ENCODE peak calls at places on chromosomes 2 and 18, in eight cellular contexts. One of them, this sample, is unnamed. For H3K4me1, the result is how much of the 10 kb centered on the place peaks cover.

GRCh38 chr18:73879771-73880170 is 267.9 kb downstream of the FBXO15 start:
- DNase-seq in OCI-LY7: no peak
- DNase-seq in tibial nerve: no peak
- DNase-seq in uterus: no peak
- DNase-seq in Peyer's patch: no peak
- DNase-seq in left ventricle myocardium inferior: no peak
- DNase-seq in lower lobe of right lung: no peak
- DNase-seq in psoas muscle: no peak
- DNase-seq in this sample: peak

GRCh38 chr2:62348700-62349099 is 152.8 kb downstream of the B3GNT2 start:
- DNase-seq in lower lobe of right lung: no peak
- DNase-seq in left ventricle myocardium inferior: no peak
- DNase-seq in Peyer's patch: no peak
- DNase-seq in psoas muscle: no peak
- DNase-seq in OCI-LY7: no peak
- DNase-seq in uterus: no peak
- DNase-seq in tibial nerve: no peak
- DNase-seq in this sample: no peak

GRCh38 chr18:41389936-41390667 is 564.9 kb upstream of the PIK3C3 start:
- DNase-seq in Peyer's patch: no peak
- DNase-seq in lower lobe of right lung: no peak
- DNase-seq in uterus: no peak
- DNase-seq in OCI-LY7: no peak
- DNase-seq in tibial nerve: no peak
- DNase-seq in psoas muscle: no peak
- DNase-seq in left ventricle myocardium inferior: no peak
- DNase-seq in this sample: no peak

GRCh38 chr18:56508637-56509036 is 129.8 kb downstream of the TXNL1 start:
- DNase-seq in OCI-LY7: no peak
- DNase-seq in left ventricle myocardium inferior: no peak
- DNase-seq in psoas muscle: no peak
- DNase-seq in lower lobe of right lung: no peak
- DNase-seq in uterus: no peak
- DNase-seq in Peyer's patch: no peak
- DNase-seq in tibial nerve: no peak
- DNase-seq in this sample: peak

GRCh38 chr2:213691351-213691750 is 407.1 kb downstream of the SPAG16 start:
- DNase-seq in OCI-LY7: no peak
- DNase-seq in psoas muscle: no peak
- DNase-seq in left ventricle myocardium inferior: no peak
- DNase-seq in lower lobe of right lung: no peak
- DNase-seq in uterus: no peak
- DNase-seq in tibial nerve: no peak
- DNase-seq in Peyer's patch: no peak
- DNase-seq in this sample: no peak

GRCh38 chr18:21242141-21243040 is at the start of gene GREB1L:
- DNase-seq in lower lobe of right lung: peak
- DNase-seq in uterus: no peak
- DNase-seq in left ventricle myocardium inferior: peak
- DNase-seq in psoas muscle: peak
- DNase-seq in OCI-LY7: no peak
- DNase-seq in Peyer's patch: peak
- DNase-seq in tibial nerve: no peak
- DNase-seq in this sample: peak

GRCh38 chr2:201500534-201500933 is 49.0 kb downstream of the STRADB start:
- DNase-seq in Peyer's patch: no peak
- DNase-seq in OCI-LY7: no peak
- DNase-seq in left ventricle myocardium inferior: no peak
- DNase-seq in psoas muscle: no peak
- DNase-seq in lower lobe of right lung: no peak
- DNase-seq in uterus: no peak
- DNase-seq in tibial nerve: no peak
- DNase-seq in this sample: peak

GRCh38 chr2:191614759-191615158 is 63.2 kb upstream of the NABP1 start:
- DNase-seq in lower lobe of right lung: no peak
- DNase-seq in Peyer's patch: no peak
- DNase-seq in psoas muscle: no peak
- DNase-seq in OCI-LY7: no peak
- DNase-seq in tibial nerve: no peak
- DNase-seq in uterus: no peak
- DNase-seq in left ventricle myocardium inferior: no peak
- DNase-seq in this sample: no peak

GRCh38 chr2:231640646-231641111 is 48.0 kb downstream of the TEX44 start:
- DNase-seq in OCI-LY7: no peak
- DNase-seq in uterus: peak
- DNase-seq in Peyer's patch: peak
- DNase-seq in left ventricle myocardium inferior: peak
- DNase-seq in tibial nerve: peak
- DNase-seq in psoas muscle: peak
- DNase-seq in lower lobe of right lung: peak
- DNase-seq in this sample: no peak

GRCh38 chr2:239318790-239319189 is 82.0 kb downstream of the HDAC4 start:
- DNase-seq in uterus: peak
- DNase-seq in left ventricle myocardium inferior: no peak
- DNase-seq in tibial nerve: no peak
- DNase-seq in Peyer's patch: peak
- DNase-seq in psoas muscle: no peak
- DNase-seq in OCI-LY7: no peak
- DNase-seq in lower lobe of right lung: peak
- DNase-seq in this sample: no peak

GRCh38 chr2:29115797-29116781 is 874 bp downstream of the CLIP4 start:
- DNase-seq in psoas muscle: peak
- DNase-seq in tibial nerve: peak
- DNase-seq in lower lobe of right lung: peak
- DNase-seq in OCI-LY7: no peak
- DNase-seq in left ventricle myocardium inferior: peak
- DNase-seq in uterus: peak
- DNase-seq in Peyer's patch: peak
- DNase-seq in this sample: peak

GRCh38 chr2:189951791-189952535 is 110.6 kb downstream of the MSTN start:
- DNase-seq in Peyer's patch: no peak
- DNase-seq in uterus: no peak
- DNase-seq in left ventricle myocardium inferior: no peak
- DNase-seq in lower lobe of right lung: no peak
- DNase-seq in psoas muscle: no peak
- DNase-seq in OCI-LY7: peak
- DNase-seq in tibial nerve: no peak
- DNase-seq in this sample: no peak

GRCh38 chr2:130728549-130729310 is at the start of gene GPR148:
- DNase-seq in tibial nerve: no peak
- DNase-seq in OCI-LY7: no peak
- DNase-seq in psoas muscle: no peak
- DNase-seq in uterus: no peak
- DNase-seq in lower lobe of right lung: no peak
- DNase-seq in left ventricle myocardium inferior: no peak
- DNase-seq in Peyer's patch: no peak
- DNase-seq in this sample: no peak

GRCh38 chr18:59881728-59882685 is 17.8 kb upstream of the PMAIP1 start:
- DNase-seq in tibial nerve: no peak
- DNase-seq in OCI-LY7: no peak
- DNase-seq in left ventricle myocardium inferior: no peak
- DNase-seq in lower lobe of right lung: no peak
- DNase-seq in uterus: no peak
- DNase-seq in Peyer's patch: peak
- DNase-seq in psoas muscle: no peak
- DNase-seq in this sample: peak

GRCh38 chr18:24989760-24990547 is 362.0 kb downstream of the ZNF521 start:
- DNase-seq in OCI-LY7: no peak
- DNase-seq in uterus: no peak
- DNase-seq in Peyer's patch: no peak
- DNase-seq in lower lobe of right lung: no peak
- DNase-seq in psoas muscle: no peak
- DNase-seq in tibial nerve: no peak
- DNase-seq in left ventricle myocardium inferior: no peak
- DNase-seq in this sample: no peak

DNA sequence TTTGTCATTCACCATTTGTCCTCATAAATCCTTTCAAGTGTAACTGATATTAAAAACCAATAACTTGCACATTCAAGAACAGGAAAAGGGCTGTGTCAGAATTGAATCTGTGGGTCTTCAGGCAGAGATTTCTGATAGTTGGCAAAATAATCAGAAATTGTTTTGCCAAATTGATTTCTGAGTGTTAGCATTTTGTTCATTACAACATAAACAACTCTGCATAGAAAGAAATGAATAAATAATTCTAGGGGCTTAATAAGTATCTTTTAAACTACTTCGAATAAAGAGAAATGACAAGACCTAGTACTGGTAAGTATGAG is 44.2 kb upstream of the RFX8 start:
- DNase-seq in Peyer's patch: no peak
- DNase-seq in lower lobe of right lung: no peak
- DNase-seq in left ventricle myocardium inferior: no peak
- DNase-seq in tibial nerve: no peak
- DNase-seq in psoas muscle: no peak
- DNase-seq in OCI-LY7: no peak
- DNase-seq in uterus: no peak
- DNase-seq in this sample: no peak
- H3K4me1 ChIP-seq in Peyer's patch: under half
- H3K4me1 ChIP-seq in lower lobe of right lung: under half
- H3K4me1 ChIP-seq in left ventricle myocardium inferior: under half
- H3K4me1 ChIP-seq in tibial nerve: under half
- H3K4me1 ChIP-seq in psoas muscle: under half
- H3K4me1 ChIP-seq in OCI-LY7: under half
- H3K4me1 ChIP-seq in uterus: under half
- H3K4me1 ChIP-seq in this sample: under half

GRCh38 chr2:187545238-187545751 is 8.9 kb downstream of the TFPI start:
- DNase-seq in OCI-LY7: no peak
- DNase-seq in tibial nerve: no peak
- DNase-seq in left ventricle myocardium inferior: no peak
- DNase-seq in lower lobe of right lung: no peak
- DNase-seq in psoas muscle: no peak
- DNase-seq in uterus: no peak
- DNase-seq in Peyer's patch: no peak
- DNase-seq in this sample: peak

GRCh38 chr2:187542123-187542522 is 12.1 kb downstream of the TFPI start:
- DNase-seq in lower lobe of right lung: no peak
- DNase-seq in uterus: no peak
- DNase-seq in left ventricle myocardium inferior: no peak
- DNase-seq in psoas muscle: no peak
- DNase-seq in OCI-LY7: no peak
- DNase-seq in tibial nerve: no peak
- DNase-seq in Peyer's patch: no peak
- DNase-seq in this sample: no peak

GRCh38 chr2:187544371-187545080 is 9.7 kb downstream of the TFPI start:
- DNase-seq in lower lobe of right lung: peak
- DNase-seq in psoas muscle: no peak
- DNase-seq in OCI-LY7: no peak
- DNase-seq in Peyer's patch: peak
- DNase-seq in left ventricle myocardium inferior: no peak
- DNase-seq in tibial nerve: no peak
- DNase-seq in uterus: peak
- DNase-seq in this sample: peak

GRCh38 chr2:187543488-187543887 is 10.7 kb downstream of the TFPI start:
- DNase-seq in psoas muscle: no peak
- DNase-seq in tibial nerve: no peak
- DNase-seq in uterus: no peak
- DNase-seq in Peyer's patch: no peak
- DNase-seq in OCI-LY7: no peak
- DNase-seq in left ventricle myocardium inferior: no peak
- DNase-seq in lower lobe of right lung: no peak
- DNase-seq in this sample: no peak

DNA sequence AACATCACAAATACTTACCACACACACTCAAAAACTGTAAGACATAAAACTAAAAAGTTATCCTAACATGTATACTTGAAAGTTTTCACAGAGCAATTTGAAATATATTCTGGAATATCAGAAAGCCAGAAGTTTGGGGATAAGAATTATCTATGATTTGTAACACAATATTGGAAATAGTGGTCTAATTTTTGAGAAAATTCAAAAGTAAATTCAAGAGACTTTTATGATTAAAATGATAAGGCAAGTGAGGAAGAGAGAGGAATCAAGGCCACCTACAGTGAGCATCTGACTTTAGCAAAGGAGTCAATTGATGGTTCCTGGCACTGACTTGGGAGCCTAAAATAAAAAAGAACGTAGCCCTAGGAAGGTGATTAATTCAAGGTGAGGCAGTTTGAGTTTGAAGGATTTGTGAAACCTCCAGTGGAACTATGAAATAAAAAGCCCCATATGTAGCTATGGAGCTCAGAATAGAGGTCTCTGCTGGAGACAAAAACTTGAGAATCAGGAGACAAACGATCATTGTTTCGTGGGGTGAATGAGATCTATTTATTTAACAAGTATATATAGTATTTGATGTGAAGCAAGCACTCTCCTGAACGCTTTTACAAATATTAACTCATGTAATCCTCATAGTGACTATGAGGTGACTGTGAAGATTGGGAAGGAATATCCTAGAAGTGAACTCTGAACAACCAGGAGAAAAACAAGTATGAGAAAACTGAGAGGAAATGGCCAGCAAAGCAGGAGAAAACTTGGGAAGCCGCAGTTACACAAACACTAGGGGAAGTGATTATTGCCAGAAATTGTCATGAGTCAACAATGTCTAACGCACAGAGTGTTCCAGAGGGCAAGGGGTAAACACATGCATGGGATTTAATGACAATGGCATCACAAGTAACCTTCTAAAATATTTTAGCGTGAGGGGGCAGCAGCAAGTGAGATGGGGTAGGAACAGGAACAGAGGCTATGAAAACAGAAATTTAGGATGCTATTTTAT is 12.8 kb downstream of the TFPI start:
- DNase-seq in psoas muscle: no peak
- DNase-seq in Peyer's patch: peak
- DNase-seq in left ventricle myocardium inferior: no peak
- DNase-seq in uterus: peak
- DNase-seq in OCI-LY7: no peak
- DNase-seq in tibial nerve: peak
- DNase-seq in lower lobe of right lung: no peak
- DNase-seq in this sample: peak
- H3K4me1 ChIP-seq in psoas muscle: under half
- H3K4me1 ChIP-seq in Peyer's patch: under half
- H3K4me1 ChIP-seq in left ventricle myocardium inferior: under half
- H3K4me1 ChIP-seq in uterus: under half
- H3K4me1 ChIP-seq in OCI-LY7: under half
- H3K4me1 ChIP-seq in tibial nerve: under half
- H3K4me1 ChIP-seq in lower lobe of right lung: half or more
- H3K4me1 ChIP-seq in this sample: under half

DNA sequence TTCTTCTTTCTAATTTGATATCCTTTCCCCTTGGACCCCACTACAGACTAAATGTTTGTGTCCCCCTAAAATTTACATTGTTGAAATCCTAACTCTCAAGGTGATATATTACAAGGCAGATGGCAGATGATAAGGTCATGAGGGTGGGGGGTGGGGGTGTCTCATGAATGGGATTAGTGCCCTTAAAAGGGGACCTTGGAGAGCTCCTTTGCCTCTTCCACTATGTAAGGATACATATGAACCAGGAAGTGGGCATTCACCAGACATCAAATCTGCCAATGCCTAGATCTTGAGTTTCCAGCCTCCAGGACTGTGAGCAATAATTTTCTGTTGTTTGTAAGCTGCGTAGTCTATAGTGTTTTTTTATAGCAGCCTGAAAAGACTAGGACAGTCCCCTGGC is 89.1 kb downstream of the PLA2R1 start:
- DNase-seq in lower lobe of right lung: no peak
- DNase-seq in left ventricle myocardium inferior: no peak
- DNase-seq in tibial nerve: no peak
- DNase-seq in psoas muscle: no peak
- DNase-seq in uterus: no peak
- DNase-seq in Peyer's patch: no peak
- DNase-seq in OCI-LY7: no peak
- DNase-seq in this sample: no peak
- H3K4me1 ChIP-seq in lower lobe of right lung: under half
- H3K4me1 ChIP-seq in left ventricle myocardium inferior: under half
- H3K4me1 ChIP-seq in tibial nerve: under half
- H3K4me1 ChIP-seq in psoas muscle: under half
- H3K4me1 ChIP-seq in uterus: under half
- H3K4me1 ChIP-seq in Peyer's patch: under half
- H3K4me1 ChIP-seq in OCI-LY7: under half
- H3K4me1 ChIP-seq in this sample: under half

GRCh38 chr2:171158036-171158789 is 2.5 kb downstream of the TLK1 start:
- DNase-seq in OCI-LY7: peak
- DNase-seq in Peyer's patch: no peak
- DNase-seq in left ventricle myocardium inferior: no peak
- DNase-seq in uterus: no peak
- DNase-seq in psoas muscle: no peak
- DNase-seq in tibial nerve: no peak
- DNase-seq in lower lobe of right lung: no peak
- DNase-seq in this sample: no peak
- H3K4me1 ChIP-seq in OCI-LY7: half or more
- H3K4me1 ChIP-seq in Peyer's patch: under half
- H3K4me1 ChIP-seq in left ventricle myocardium inferior: half or more
- H3K4me1 ChIP-seq in uterus: under half
- H3K4me1 ChIP-seq in psoas muscle: under half
- H3K4me1 ChIP-seq in tibial nerve: under half
- H3K4me1 ChIP-seq in lower lobe of right lung: under half
- H3K4me1 ChIP-seq in this sample: under half